ENCODE peak calls at places on chromosomes 16 and 17, in nine cellular contexts. A is GM23248, P is HCT116, T is PC-9, Z is MM.1S, L is PC-3, Q is OCI-LY7, D is GM23338, H is SK-N-SH. J is an unnamed sample.

GRCh38 chr17:17406225-17406624 is 70.6 kb upstream of the MED9 start:
- DNase-seq in A (no peak), P (no peak), T (no peak), Z (no peak), L (no peak), Q (no peak), D (no peak), H (no peak), J (no peak)

GRCh38 chr16:84925092-84925772 is 86.1 kb downstream of the ZDHHC7 start:
- DNase-seq in A (peak; percentile 41), P (peak; percentile 35), T (no peak), Z (no peak), L (peak; percentile 55), Q (peak; percentile 70), D (peak; percentile 80), H (peak; percentile 56), J (peak; percentile 88)

GRCh38 chr17:15264542-15264941 is 584 bp downstream of the PMP22 start:
- DNase-seq in A (no peak), P (no peak), T (no peak), Z (no peak), L (peak; percentile 87), Q (no peak), D (no peak), H (no peak), J (no peak)

GRCh38 chr17:29291163-29291752 is 2.7 kb downstream of the NUFIP2 start:
- DNase-seq in A (peak; percentile 83), P (peak; percentile 40), T (peak; percentile 60), Z (peak; percentile 73), L (peak; percentile 75), Q (peak; percentile 74), D (peak; percentile 74), H (peak; percentile 50), J (peak; percentile 85)

GRCh38 chr17:82358467-82359350 is at the start of gene TEX19:
- DNase-seq in A (no peak), P (no peak), T (no peak), Z (peak; percentile 43), L (peak; percentile 35), Q (peak; percentile 82), D (peak; percentile 50), H (peak; percentile 72), J (peak; percentile 83)

GRCh38 chr16:3935921-3936320 is 55.4 kb upstream of the CREBBP start:
- DNase-seq in A (no peak), P (no peak), T (no peak), Z (no peak), L (no peak), Q (no peak), D (no peak), H (no peak), J (no peak)

GRCh38 chr17:59838196-59838911 is 54.4 kb downstream of the TUBD1 start:
- DNase-seq in A (peak; percentile 52), P (no peak), T (no peak), Z (no peak), L (peak; percentile 54), Q (no peak), D (no peak), H (no peak), J (peak; percentile 66)

GRCh38 chr17:44266402-44267164 is 1.4 kb downstream of the SLC4A1 start:
- DNase-seq in A (peak; percentile 12), P (no peak), T (no peak), Z (no peak), L (peak; percentile 25), Q (no peak), D (no peak), H (peak; percentile 69), J (no peak)

GRCh38 chr16:3581392-3581791 is 4.2 kb upstream of the NLRC3 start:
- DNase-seq in A (no peak), P (no peak), T (no peak), Z (no peak), L (no peak), Q (no peak), D (no peak), H (no peak), J (no peak)

GRCh38 chr16:22660441-22661160 is 149.9 kb downstream of the NPIPB5 start:
- DNase-seq in A (no peak), P (no peak), T (no peak), Z (no peak), L (no peak), Q (no peak), D (no peak), H (no peak), J (no peak)

GRCh38 chr17:30429155-30429554 is 48.1 kb upstream of the GOSR1 start:
- DNase-seq in A (peak; percentile 84), P (no peak), T (no peak), Z (no peak), L (no peak), Q (no peak), D (no peak), H (no peak), J (no peak)

GRCh38 chr17:62085511-62086408 is 20.7 kb upstream of the MED13 start:
- DNase-seq in A (peak; percentile 86), P (no peak), T (no peak), Z (no peak), L (no peak), Q (no peak), D (no peak), H (no peak), J (no peak)

GRCh38 chr16:85868495-85868894 is 30.5 kb upstream of the IRF8 start:
- DNase-seq in A (no peak), P (no peak), T (no peak), Z (no peak), L (no peak), Q (no peak), D (no peak), H (no peak), J (no peak)

GRCh38 chr17:44781553-44782348 is 23.0 kb downstream of the ADAM11 start:
- DNase-seq in A (no peak), P (no peak), T (no peak), Z (no peak), L (no peak), Q (no peak), D (peak; percentile 54), H (peak; percentile 35), J (no peak)

GRCh38 chr17:10681866-10682446 is 15.4 kb downstream of the SCO1 start:
- DNase-seq in A (peak; percentile 47), P (no peak), T (no peak), Z (no peak), L (no peak), Q (no peak), D (no peak), H (no peak), J (no peak)

GRCh38 chr16:29000019-29000418 is 15.2 kb downstream of the LAT start:
- DNase-seq in A (no peak), P (no peak), T (no peak), Z (no peak), L (no peak), Q (no peak), D (no peak), H (no peak), J (no peak)

GRCh38 chr16:28999577-28999976 is 14.7 kb downstream of the LAT start:
- DNase-seq in A (no peak), P (no peak), T (no peak), Z (no peak), L (no peak), Q (no peak), D (no peak), H (no peak), J (no peak)

DNA sequence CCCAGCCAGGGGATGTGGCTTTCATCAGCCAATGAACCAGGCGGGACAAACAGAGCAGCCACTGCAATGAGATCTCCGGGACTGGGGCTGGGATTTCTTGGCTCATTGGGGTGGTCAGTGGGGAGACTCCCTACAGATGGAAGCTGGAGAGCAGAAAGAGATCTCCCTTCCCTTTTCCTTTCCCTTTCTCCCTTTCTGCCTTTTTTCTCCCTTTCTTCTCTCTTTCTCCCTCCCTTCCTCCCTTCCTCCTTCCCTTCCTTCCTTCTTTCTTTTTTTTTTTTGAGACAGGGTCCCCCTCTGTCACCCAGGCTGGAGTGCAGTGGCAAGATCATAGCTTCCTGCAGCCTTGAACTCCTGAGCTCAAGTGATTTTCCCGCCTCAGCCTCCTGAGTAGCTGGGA is 14.0 kb downstream of the LAT start:
- DNase-seq in A (no peak), P (no peak), T (no peak), Z (no peak), L (no peak), Q (no peak), D (no peak), H (no peak), J (no peak)
- H3K9me2 ChIP-seq in A (no peaks in the 10 kb centered on the region), P (no peaks in the 10 kb centered on the region), T (no peaks in the 10 kb centered on the region), Z (no peaks in the 10 kb centered on the region), L (no peaks in the 10 kb centered on the region), Q (no peaks in the 10 kb centered on the region), D (no peaks in the 10 kb centered on the region), H (no peaks in the 10 kb centered on the region), J (no peaks in the 10 kb centered on the region)

GRCh38 chr17:33962857-33963655 is 292.0 kb upstream of the CCL2 start:
- DNase-seq in A (no peak), P (no peak), T (no peak), Z (no peak), L (no peak), Q (no peak), D (no peak), H (no peak), J (no peak)
- H3K9me2 ChIP-seq in A (no peaks in the 10 kb centered on the region), P (no peaks in the 10 kb centered on the region), T (no peaks in the 10 kb centered on the region), Z (no peaks in the 10 kb centered on the region), L (no peaks in the 10 kb centered on the region), Q (no peaks in the 10 kb centered on the region), D (peaks cover 3% of the 10 kb centered on the region), H (no peaks in the 10 kb centered on the region), J (no peaks in the 10 kb centered on the region)

GRCh38 chr16:10296956-10297340 is 88.9 kb upstream of the ATF7IP2 start:
- DNase-seq in A (no peak), P (no peak), T (no peak), Z (no peak), L (no peak), Q (no peak), D (no peak), H (no peak), J (no peak)
- H3K9me2 ChIP-seq in A (no peaks in the 10 kb centered on the region), P (no peaks in the 10 kb centered on the region), T (no peaks in the 10 kb centered on the region), Z (no peaks in the 10 kb centered on the region), L (no peaks in the 10 kb centered on the region), Q (no peaks in the 10 kb centered on the region), D (no peaks in the 10 kb centered on the region), H (no peaks in the 10 kb centered on the region), J (no peaks in the 10 kb centered on the region)

GRCh38 chr16:81885976-81886586 is 107.0 kb downstream of the PLCG2 start:
- DNase-seq in A (peak; percentile 56), P (peak; percentile 40), T (no peak), Z (peak; percentile 11), L (peak; percentile 64), Q (peak; percentile 67), D (peak; percentile 87), H (peak; percentile 65), J (peak; percentile 75)
- H3K9me2 ChIP-seq in A (no peaks in the 10 kb centered on the region), P (no peaks in the 10 kb centered on the region), T (no peaks in the 10 kb centered on the region), Z (no peaks in the 10 kb centered on the region), L (no peaks in the 10 kb centered on the region), Q (no peaks in the 10 kb centered on the region), D (no peaks in the 10 kb centered on the region), H (no peaks in the 10 kb centered on the region), J (no peaks in the 10 kb centered on the region)

GRCh38 chr16:71399801-71400563 is 41.5 kb downstream of the CALB2 start:
- DNase-seq in A (no peak), P (no peak), T (no peak), Z (no peak), L (no peak), Q (no peak), D (no peak), H (no peak), J (no peak)

GRCh38 chr16:71401988-71402387 is 39.9 kb downstream of the TLE7 start:
- DNase-seq in A (no peak), P (no peak), T (no peak), Z (no peak), L (no peak), Q (no peak), D (no peak), H (no peak), J (no peak)

GRCh38 chr16:71396589-71396988 is 38.1 kb downstream of the CALB2 start:
- DNase-seq in A (no peak), P (no peak), T (no peak), Z (no peak), L (no peak), Q (no peak), D (no peak), H (no peak), J (no peak)
- H3K9me2 ChIP-seq in A (no peaks in the 10 kb centered on the region), P (no peaks in the 10 kb centered on the region), T (no peaks in the 10 kb centered on the region), Z (no peaks in the 10 kb centered on the region), L (no peaks in the 10 kb centered on the region), Q (no peaks in the 10 kb centered on the region), D (peaks cover 8% of the 10 kb centered on the region), H (no peaks in the 10 kb centered on the region), J (no peaks in the 10 kb centered on the region)